ENCODE peak calls at places on chromosome 10, in nine cellular contexts. J is GM19239; M is upper lobe of right lung; R is natural killer cell treated with Interleukin-12 subunit alpha and Interleukin-12 subunit beta and Interleukin-15 and Interleukin-18, amount 100 ng/mL, for 72 hours; D is NCI-H1092; E is effector CD4-positive, alpha-beta T cell; C is small intestine; K is bronchial epithelial cell; H is activated T-cell treated with anti-CD3 and anti-CD28 coated beads, Interleukin-2, amount 50 U/mL, for 24 hours. Q is an unnamed sample.

GRCh38 chr10:121927361-121927840 is 430 bp downstream of the ATE1 start:
- DNase-seq in J (peak; percentile 20), K (peak; percentile 64), E (peak; percentile 7), M (peak; percentile 78), H (peak; percentile 76), R (no peak), C (peak; percentile 60), D (peak; percentile 10), Q (no peak)

GRCh38 chr10:121497513-121497912 is 100.7 kb downstream of the FGFR2 start:
- DNase-seq in H (no peak), R (no peak), D (no peak), E (no peak), M (no peak), K (peak; percentile 65), J (no peak), C (peak; percentile 39), Q (no peak)

GRCh38 chr10:49283491-49283890 is 15.5 kb upstream of the C10orf71 start:
- DNase-seq in J (no peak), E (no peak), R (no peak), C (no peak), M (peak; percentile 44), K (no peak), D (no peak), H (no peak), Q (no peak)

GRCh38 chr10:29012926-29013554 is 275.8 kb upstream of the LYZL1 start:
- DNase-seq in D (no peak), H (no peak), C (no peak), E (no peak), K (no peak), J (no peak), R (no peak), M (no peak), Q (no peak)

GRCh38 chr10:69179089-69179742 is 818 bp upstream of the SUPV3L1 start:
- DNase-seq in E (peak; percentile 34), R (no peak), J (peak; percentile 6), K (no peak), C (no peak), M (no peak), D (peak; percentile 13), H (peak; percentile 64), Q (peak; percentile 56)

GRCh38 chr10:82887488-82887887 is 1012.5 kb downstream of the NRG3 start:
- DNase-seq in K (no peak), M (no peak), C (no peak), J (no peak), E (no peak), H (no peak), R (no peak), D (no peak), Q (no peak)

GRCh38 chr10:71763352-71764127 is 9.8 kb downstream of the VSIR start:
- DNase-seq in D (no peak), J (no peak), E (no peak), M (no peak), H (no peak), K (no peak), R (no peak), C (no peak), Q (no peak)

GRCh38 chr10:132480356-132480755 is 57.2 kb upstream of the INPP5A start:
- DNase-seq in K (peak; percentile 43), H (peak; percentile 16), J (no peak), R (no peak), D (no peak), E (no peak), C (no peak), M (no peak), Q (no peak)

GRCh38 chr10:27190508-27190907 is 35.4 kb downstream of the MASTL start:
- DNase-seq in R (no peak), K (peak; percentile 32), D (no peak), M (no peak), H (no peak), C (no peak), J (no peak), E (no peak), Q (no peak)

GRCh38 chr10:127275793-127276415 is 79.5 kb upstream of the INSYN2A start:
- DNase-seq in J (no peak), R (no peak), E (no peak), M (no peak), C (no peak), K (no peak), H (no peak), D (no peak), Q (no peak)

Q was measured in HL-60.